ENCODE peak calls at places on chromosomes 6 and 20, in seven cellular contexts. M, X, A, V, L, K and F are unnamed samples.

GRCh38 chr6:33207569-33208088 is 671 bp upstream of the RING1 start:
- DNase-seq in M (peak; percentile 73), X (peak; percentile 80), A (peak; percentile 86), V (peak; percentile 38), L (no peak), K (no peak), F (peak; percentile 38)

GRCh38 chr20:43803276-43803675 is 76.5 kb upstream of the GTSF1L start:
- DNase-seq in M (no peak), X (no peak), A (no peak), V (no peak), L (no peak), K (no peak), F (no peak)

GRCh38 chr20:25196701-25197120 is 1.2 kb downstream of the ENTPD6 start:
- DNase-seq in M (peak; percentile 27), X (no peak), A (peak; percentile 29), V (no peak), L (no peak), K (peak; percentile 24), F (no peak)

GRCh38 chr20:5070570-5070969 is 49.2 kb downstream of the PCNA start:
- DNase-seq in M (no peak), X (no peak), A (no peak), V (no peak), L (no peak), K (no peak), F (no peak)

GRCh38 chr20:1374246-1374645 is 18.6 kb downstream of the FKBP1A start:
- DNase-seq in M (no peak), X (no peak), A (no peak), V (no peak), L (no peak), K (no peak), F (no peak)

GRCh38 chr6:54286141-54286540 is 22.1 kb upstream of the TINAG start:
- DNase-seq in M (no peak), X (no peak), A (peak; percentile 66), V (no peak), L (no peak), K (no peak), F (no peak)

GRCh38 chr6:118591897-118592296 is 43.8 kb downstream of the PLN start:
- DNase-seq in M (no peak), X (no peak), A (no peak), V (no peak), L (no peak), K (no peak), F (no peak)

GRCh38 chr6:40210628-40211056 is 276.4 kb upstream of the MOCS1 start:
- DNase-seq in M (no peak), X (peak; percentile 34), A (no peak), V (no peak), L (no peak), K (no peak), F (no peak)

GRCh38 chr6:137811121-137811911 is 55.7 kb upstream of the TNFAIP3 start:
- DNase-seq in M (peak; percentile 4), X (peak; percentile 89), A (peak; percentile 95), V (peak; percentile 80), L (peak; percentile 55), K (peak; percentile 92), F (peak; percentile 56)

GRCh38 chr20:44745560-44746366 is at the start of gene KCNK15:
- DNase-seq in M (peak; percentile 73), X (peak; percentile 60), A (peak; percentile 71), V (peak; percentile 16), L (no peak), K (no peak), F (no peak)

GRCh38 chr20:3163099-3164042 is 3.7 kb upstream of the FASTKD5 start:
- DNase-seq in M (no peak), X (no peak), A (no peak), V (no peak), L (no peak), K (no peak), F (no peak)

GRCh38 chr6:40399888-40400468 is 187.2 kb downstream of the LRFN2 start:
- DNase-seq in M (no peak), X (peak; percentile 56), A (no peak), V (no peak), L (no peak), K (no peak), F (no peak)

GRCh38 chr6:151784441-151785214 is 22.9 kb upstream of the ESR1 start:
- DNase-seq in M (no peak), X (no peak), A (peak; percentile 57), V (peak; percentile 45), L (no peak), K (no peak), F (no peak)

GRCh38 chr6:148494226-148494625 is 151.6 kb downstream of the SASH1 start:
- DNase-seq in M (no peak), X (no peak), A (peak; percentile 60), V (no peak), L (no peak), K (no peak), F (no peak)

GRCh38 chr6:160461641-160462040 is 113.5 kb downstream of the SLC22A3 start:
- DNase-seq in M (no peak), X (no peak), A (peak; percentile 47), V (no peak), L (no peak), K (no peak), F (no peak)

GRCh38 chr6:36809933-36810844 is 29.1 kb downstream of the CPNE5 start:
- DNase-seq in M (peak; percentile 62), X (no peak), A (no peak), V (no peak), L (no peak), K (no peak), F (no peak)

GRCh38 chr6:26032387-26033131 is 54.7 kb upstream of the HFE start:
- DNase-seq in M (peak; percentile 50), X (peak; percentile 40), A (peak; percentile 56), V (peak; percentile 52), L (no peak), K (peak; percentile 59), F (peak; percentile 77)

GRCh38 chr20:3378138-3378537 is 29.3 kb downstream of the DNAAF9 start:
- DNase-seq in M (no peak), X (no peak), A (no peak), V (no peak), L (no peak), K (no peak), F (no peak)

GRCh38 chr20:20034486-20034885 is 17.3 kb downstream of the NAA20 start:
- DNase-seq in M (no peak), X (no peak), A (peak; percentile 62), V (no peak), L (no peak), K (no peak), F (no peak)

GRCh38 chr6:166905013-166905412 is 51.3 kb downstream of the RNASET2 start:
- DNase-seq in M (no peak), X (no peak), A (no peak), V (no peak), L (no peak), K (no peak), F (no peak)

GRCh38 chr6:11215773-11216172 is 16.7 kb downstream of the NEDD9 start:
- DNase-seq in M (no peak), X (no peak), A (no peak), V (no peak), L (no peak), K (no peak), F (no peak)

GRCh38 chr6:11214438-11214837 is 18.0 kb downstream of the NEDD9 start:
- DNase-seq in M (no peak), X (no peak), A (no peak), V (no peak), L (no peak), K (no peak), F (no peak)

GRCh38 chr6:11214911-11215310 is 17.6 kb downstream of the NEDD9 start:
- DNase-seq in M (no peak), X (no peak), A (no peak), V (no peak), L (no peak), K (no peak), F (no peak)

GRCh38 chr6:11212625-11213024 is 19.8 kb downstream of the NEDD9 start:
- DNase-seq in M (no peak), X (no peak), A (peak; percentile 84), V (peak; percentile 77), L (no peak), K (no peak), F (peak; percentile 67)

GRCh38 chr6:11213305-11214106 is 19.0 kb downstream of the NEDD9 start:
- DNase-seq in M (no peak), X (no peak), A (peak; percentile 44), V (no peak), L (no peak), K (no peak), F (no peak)
- H3K4me1 ChIP-seq in M (peaks cover 40% of the 10 kb centered on the region), X (peaks cover 31% of the 10 kb centered on the region), A (peaks cover 41% of the 10 kb centered on the region), V (peaks cover 47% of the 10 kb centered on the region), L (no peaks in the 10 kb centered on the region), K (no peaks in the 10 kb centered on the region), F (peaks cover 28% of the 10 kb centered on the region)

GRCh38 chr6:136625293-136625692 is 75.1 kb upstream of the MAP7 start:
- DNase-seq in M (no peak), X (no peak), A (no peak), V (no peak), L (no peak), K (no peak), F (no peak)

GRCh38 chr6:136628996-136629395 is 78.8 kb upstream of the MAP7 start:
- DNase-seq in M (no peak), X (no peak), A (no peak), V (peak; percentile 4), L (no peak), K (no peak), F (no peak)

GRCh38 chr6:136627191-136627590 is 77.0 kb upstream of the MAP7 start:
- DNase-seq in M (no peak), X (no peak), A (no peak), V (no peak), L (no peak), K (no peak), F (no peak)
- H3K9me2 ChIP-seq in M (peaks cover 5% of the 10 kb centered on the region), X (no peaks in the 10 kb centered on the region), A (no peaks in the 10 kb centered on the region), V (no peaks in the 10 kb centered on the region), L (no peaks in the 10 kb centered on the region), K (no peaks in the 10 kb centered on the region), F (no peaks in the 10 kb centered on the region)

GRCh38 chr20:24004470-24004869 is 15.9 kb upstream of the GGTLC1 start:
- DNase-seq in M (peak; percentile 11), X (no peak), A (no peak), V (no peak), L (no peak), K (no peak), F (no peak)

GRCh38 chr20:24007073-24007595 is 18.6 kb upstream of the GGTLC1 start:
- DNase-seq in M (no peak), X (no peak), A (no peak), V (no peak), L (no peak), K (no peak), F (no peak)

GRCh38 chr20:24001901-24002405 is 13.4 kb upstream of the GGTLC1 start:
- DNase-seq in M (no peak), X (no peak), A (no peak), V (no peak), L (no peak), K (peak; percentile 90), F (no peak)

GRCh38 chr20:23998392-23998791 is 9.8 kb upstream of the GGTLC1 start:
- DNase-seq in M (no peak), X (no peak), A (no peak), V (no peak), L (no peak), K (no peak), F (no peak)

GRCh38 chr20:24002896-24003295 is 14.3 kb upstream of the GGTLC1 start:
- DNase-seq in M (no peak), X (no peak), A (no peak), V (no peak), L (no peak), K (no peak), F (no peak)
- TF ChIP-seq EZH2 in M (no peak), X (no peak), A (no peak), V (no peak), L (no peak), K (no peak), F (no peak)

GRCh38 chr6:170045981-170046667 is 244.8 kb downstream of the DLL1 start:
- DNase-seq in M (no peak), X (no peak), A (no peak), V (no peak), L (no peak), K (no peak), F (no peak)
- H3K4me1 ChIP-seq in M (peaks cover 4% of the 10 kb centered on the region), X (peaks cover 4% of the 10 kb centered on the region), A (peaks cover 18% of the 10 kb centered on the region), V (peaks cover 9% of the 10 kb centered on the region), L (no peaks in the 10 kb centered on the region), K (no peaks in the 10 kb centered on the region), F (no peaks in the 10 kb centered on the region)